ENCODE peak calls at places on chromosome 9, in four cellular contexts. W is astrocyte of the spinal cord, O is fibroblast of pulmonary artery, R is endothelial cell of umbilical vein. T is an unnamed sample.

GRCh38 chr9:131366745-131367401 is 27.0 kb upstream of the PRRC2B start:
- DNase-seq in W (peak), O (peak), R (peak), T (peak)

GRCh38 chr9:100170085-100170484 is 71.0 kb downstream of the INVS start:
- DNase-seq in W (peak), O (peak), R (peak), T (peak)

GRCh38 chr9:130766031-130766903 is 68.8 kb upstream of the ABL1 start:
- DNase-seq in W (no peak), O (no peak), R (no peak), T (no peak)

GRCh38 chr9:134494905-134495304 is 146.7 kb upstream of the COL5A1 start:
- DNase-seq in W (no peak), O (no peak), R (no peak), T (no peak)

GRCh38 chr9:121295662-121296191 is 27.8 kb downstream of the GSN start:
- DNase-seq in W (no peak), O (no peak), R (no peak), T (no peak)

GRCh38 chr9:77854258-77854915 is 177.2 kb downstream of the GNAQ start:
- DNase-seq in W (no peak), O (no peak), R (peak), T (no peak)

GRCh38 chr9:121372563-121373400 is 2.7 kb upstream of the STOM start:
- DNase-seq in W (peak), O (peak), R (no peak), T (peak)

GRCh38 chr9:70480405-70480980 is 66.0 kb upstream of the KLF9 start:
- DNase-seq in W (peak), O (peak), R (peak), T (peak)

GRCh38 chr9:89911721-89912604 is 307.2 kb downstream of the GADD45G start:
- DNase-seq in W (peak), O (no peak), R (no peak), T (no peak)

GRCh38 chr9:114029311-114030170 is 48.6 kb downstream of the AMBP start:
- DNase-seq in W (no peak), O (no peak), R (peak), T (no peak)

GRCh38 chr9:135565141-135565628 is 3.6 kb downstream of the PAEP start:
- DNase-seq in W (no peak), O (no peak), R (no peak), T (no peak)

GRCh38 chr9:109843651-109844050 is 63.7 kb downstream of the PALM2AKAP2 start:
- DNase-seq in W (no peak), O (no peak), R (no peak), T (no peak)

GRCh38 chr9:1202512-1203285 is 152.5 kb downstream of the DMRT2 start:
- DNase-seq in W (no peak), O (no peak), R (no peak), T (peak)

GRCh38 chr9:84744195-84744594 is 74.7 kb downstream of the NTRK2 start:
- DNase-seq in W (no peak), O (no peak), R (no peak), T (no peak)

GRCh38 chr9:7058539-7058938 is 300.8 kb downstream of the KDM4C start:
- DNase-seq in W (peak), O (no peak), R (no peak), T (no peak)

GRCh38 chr9:33025572-33026347 is 687 bp downstream of the DNAJA1 start:
- DNase-seq in W (peak), O (peak), R (peak), T (peak)

GRCh38 chr9:100216178-100216787 is 117.2 kb downstream of the INVS start:
- DNase-seq in W (peak), O (peak), R (peak), T (peak)

GRCh38 chr9:1890806-1891205 is 124.3 kb upstream of the SMARCA2 start:
- DNase-seq in W (no peak), O (no peak), R (no peak), T (no peak)

GRCh38 chr9:6805532-6805931 is 47.8 kb downstream of the KDM4C start:
- DNase-seq in W (peak), O (peak), R (peak), T (peak)

GRCh38 chr9:111953444-111953843 is 56.8 kb downstream of the UGCG start:
- DNase-seq in W (no peak), O (no peak), R (no peak), T (no peak)

DNA sequence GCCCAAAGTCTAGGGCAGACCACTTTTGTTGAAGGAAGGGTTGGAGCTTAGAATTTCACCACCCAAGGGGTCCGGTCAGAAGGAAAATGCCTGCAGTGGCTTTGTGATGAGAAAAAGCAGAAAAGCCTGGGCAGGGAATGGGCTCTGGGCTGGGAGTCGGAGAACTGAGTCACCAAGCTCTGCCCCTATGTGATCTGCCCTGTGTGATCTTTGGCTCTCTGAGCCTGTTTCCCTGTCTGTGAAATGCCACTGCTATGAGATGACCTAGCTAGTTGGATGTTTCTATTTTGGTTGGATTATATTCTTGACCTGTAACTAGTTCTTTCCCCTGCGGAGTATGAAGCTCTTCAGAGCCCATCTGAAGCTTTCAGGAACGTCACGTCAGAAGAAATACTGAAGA is 9.8 kb downstream of the POLR1E start:
- DNase-seq in W (no peak), O (no peak), R (no peak), T (no peak)
- H3K4me3 ChIP-seq in W (no peak), O (no peak), R (no peak), T (no peak)

GRCh38 chr9:127786773-127787123 is 914 bp downstream of the CDK9 start:
- DNase-seq in W (peak), O (peak), R (peak), T (peak)
- TF ChIP-seq CTCF in W (peak), O (peak), R (peak), T (peak)

DNA sequence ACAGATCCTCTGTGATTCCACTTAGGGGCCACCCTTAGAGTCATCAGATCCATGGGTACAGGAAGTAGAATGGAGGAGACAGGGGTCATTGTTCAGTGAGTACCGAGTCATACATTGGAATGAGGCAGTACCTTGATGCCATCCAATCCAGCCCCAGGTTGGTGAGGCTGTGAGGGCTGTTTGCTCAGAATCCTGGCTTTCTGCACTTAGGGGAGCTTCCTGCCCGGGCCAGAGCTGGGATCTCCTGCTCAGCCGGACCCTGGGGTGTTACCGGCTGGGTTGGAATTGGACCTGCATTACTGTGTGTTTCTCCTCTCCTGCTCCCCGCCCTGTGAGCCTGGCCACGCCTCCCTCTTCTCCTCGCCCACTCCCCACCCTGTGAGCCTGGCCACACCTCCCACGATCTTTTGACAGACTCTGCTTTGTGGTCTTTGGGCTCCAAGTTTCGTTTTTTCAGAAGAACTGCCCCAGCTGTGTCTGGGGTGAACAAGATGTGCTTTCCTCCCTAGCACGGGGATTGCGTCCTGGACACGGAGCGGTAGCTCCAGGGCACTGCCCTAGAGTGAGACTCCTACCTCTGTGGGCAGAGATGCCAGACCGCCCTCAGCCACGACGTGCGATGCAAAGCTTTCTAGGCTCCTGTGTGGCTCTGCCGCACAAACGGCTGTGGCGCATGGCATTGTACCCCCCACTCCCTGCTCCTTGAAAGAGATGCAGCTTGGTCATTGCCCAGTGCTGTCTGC is 15.4 kb downstream of the TRAF2 start:
- DNase-seq in W (peak), O (peak), R (peak), T (no peak)
- H3K4me3 ChIP-seq in W (no peak), O (no peak), R (no peak), T (no peak)

DNA sequence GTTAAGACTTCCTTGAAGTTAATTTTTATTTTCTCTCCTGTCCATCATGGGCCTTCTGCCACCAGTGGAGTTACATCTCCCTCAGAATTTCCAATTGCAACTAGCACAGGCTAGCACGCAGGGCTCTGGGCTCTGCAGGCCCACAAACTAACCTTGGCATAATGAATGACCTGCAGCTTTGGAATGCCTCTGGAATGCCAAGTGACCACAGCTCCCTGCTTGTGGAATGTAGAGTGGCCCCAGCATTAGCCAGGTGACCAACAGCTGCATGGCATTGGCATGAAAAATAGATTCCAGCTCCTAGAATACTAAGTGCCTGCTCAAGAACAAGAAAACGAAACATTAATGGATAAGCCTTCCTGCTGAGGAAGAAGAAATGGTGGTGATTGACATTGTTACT is 726.1 kb downstream of the BRINP1 start:
- DNase-seq in W (peak), O (peak), R (no peak), T (peak)
- TF ChIP-seq CTCF in W (no peak), O (no peak), R (no peak), T (no peak)

GRCh38 chr9:37283730-37284235 is 138.7 kb upstream of the GRHPR start:
- DNase-seq in W (peak), O (peak), R (peak), T (peak)

GRCh38 chr9:37286530-37287175 is 135.8 kb upstream of the GRHPR start:
- DNase-seq in W (no peak), O (no peak), R (no peak), T (no peak)

GRCh38 chr9:37287317-37287716 is 135.2 kb upstream of the GRHPR start:
- DNase-seq in W (no peak), O (no peak), R (no peak), T (no peak)

GRCh38 chr9:37281541-37281940 is 141.0 kb upstream of the GRHPR start:
- DNase-seq in W (no peak), O (no peak), R (no peak), T (no peak)

DNA sequence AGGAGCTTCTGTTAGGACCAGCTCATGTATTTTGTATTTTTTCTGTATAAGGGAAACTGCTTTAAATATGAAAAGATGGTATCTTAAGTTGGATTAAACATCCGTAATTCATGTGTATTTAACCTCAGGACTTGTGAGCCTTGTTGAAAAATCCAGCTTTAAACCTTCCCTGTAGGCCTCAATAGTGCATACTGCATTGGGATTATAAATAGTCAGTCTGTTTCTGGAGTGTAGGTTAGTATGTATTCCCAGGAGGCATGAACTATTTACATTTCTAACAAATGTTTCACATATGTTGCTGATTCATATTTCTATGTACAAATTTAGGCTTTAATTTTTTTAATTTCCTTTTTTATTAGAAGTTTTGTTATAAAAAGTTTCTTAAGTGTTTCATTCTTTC is 137.9 kb upstream of the GRHPR start:
- DNase-seq in W (peak), O (no peak), R (no peak), T (peak)
- H3K4me3 ChIP-seq in W (no peak), O (no peak), R (no peak), T (no peak)